ENCODE peak calls at places on chromosomes 13 and 19, in five cellular contexts. One of them, this sample, is unnamed. For H3K4me1, the result is how much of the 10 kb centered on the place peaks cover.

GRCh38 chr13:86986448-86986847 is 684.7 kb upstream of the SLITRK5 start:
- DNase-seq in neural progenitor cell: peak
- DNase-seq in cardiac muscle cell: no peak
- DNase-seq in heart left ventricle: no peak
- DNase-seq in thoracic aorta: no peak
- DNase-seq in this sample: no peak

GRCh38 chr13:27423333-27423732 is 1.1 kb upstream of the GTF3A start:
- DNase-seq in thoracic aorta: no peak
- DNase-seq in heart left ventricle: no peak
- DNase-seq in neural progenitor cell: no peak
- DNase-seq in cardiac muscle cell: no peak
- DNase-seq in this sample: no peak

GRCh38 chr19:3112375-3113099 is 18.4 kb downstream of the GNA11 start:
- DNase-seq in thoracic aorta: no peak
- DNase-seq in neural progenitor cell: no peak
- DNase-seq in heart left ventricle: no peak
- DNase-seq in cardiac muscle cell: no peak
- DNase-seq in this sample: no peak

GRCh38 chr19:5138606-5139594 is 170.0 kb downstream of the KDM4B start:
- DNase-seq in thoracic aorta: no peak
- DNase-seq in neural progenitor cell: no peak
- DNase-seq in cardiac muscle cell: no peak
- DNase-seq in heart left ventricle: peak
- DNase-seq in this sample: no peak

GRCh38 chr19:56947206-56947605 is 106.7 kb upstream of the PEG3 start:
- DNase-seq in neural progenitor cell: no peak
- DNase-seq in cardiac muscle cell: no peak
- DNase-seq in heart left ventricle: no peak
- DNase-seq in thoracic aorta: no peak
- DNase-seq in this sample: no peak

GRCh38 chr13:40662866-40663265 is 3.6 kb downstream of the FOXO1 start:
- DNase-seq in cardiac muscle cell: peak
- DNase-seq in heart left ventricle: no peak
- DNase-seq in neural progenitor cell: peak
- DNase-seq in thoracic aorta: no peak
- DNase-seq in this sample: no peak

GRCh38 chr19:3374369-3375112 is 8.2 kb downstream of the NFIC start:
- DNase-seq in heart left ventricle: peak
- DNase-seq in cardiac muscle cell: no peak
- DNase-seq in thoracic aorta: no peak
- DNase-seq in neural progenitor cell: no peak
- DNase-seq in this sample: no peak

GRCh38 chr13:57629821-57630235 is 1.7 kb upstream of the PCDH17 start:
- DNase-seq in cardiac muscle cell: peak
- DNase-seq in neural progenitor cell: peak
- DNase-seq in thoracic aorta: no peak
- DNase-seq in heart left ventricle: peak
- DNase-seq in this sample: peak

GRCh38 chr19:54558339-54558738 is 15.3 kb upstream of the LILRA2 start:
- DNase-seq in thoracic aorta: no peak
- DNase-seq in cardiac muscle cell: no peak
- DNase-seq in heart left ventricle: no peak
- DNase-seq in neural progenitor cell: no peak
- DNase-seq in this sample: no peak

GRCh38 chr13:37446503-37446902 is 152.1 kb downstream of the POSTN start:
- DNase-seq in neural progenitor cell: no peak
- DNase-seq in heart left ventricle: no peak
- DNase-seq in cardiac muscle cell: peak
- DNase-seq in thoracic aorta: no peak
- DNase-seq in this sample: peak

GRCh38 chr13:64078480-64078936 is 2662.9 kb upstream of the PCDH20 start:
- DNase-seq in thoracic aorta: no peak
- DNase-seq in cardiac muscle cell: no peak
- DNase-seq in heart left ventricle: no peak
- DNase-seq in neural progenitor cell: no peak
- DNase-seq in this sample: no peak

GRCh38 chr19:2274937-2275535 is 6.9 kb downstream of the PEAK3 start:
- DNase-seq in neural progenitor cell: peak
- DNase-seq in heart left ventricle: peak
- DNase-seq in cardiac muscle cell: peak
- DNase-seq in thoracic aorta: no peak
- DNase-seq in this sample: no peak

GRCh38 chr19:1068111-1069001 is 1.4 kb downstream of the ARHGAP45 start:
- DNase-seq in cardiac muscle cell: no peak
- DNase-seq in thoracic aorta: no peak
- DNase-seq in heart left ventricle: peak
- DNase-seq in neural progenitor cell: no peak
- DNase-seq in this sample: peak
- H3K4me3 ChIP-seq in cardiac muscle cell: no peak
- H3K4me3 ChIP-seq in thoracic aorta: peak
- H3K4me3 ChIP-seq in heart left ventricle: peak
- H3K4me3 ChIP-seq in neural progenitor cell: no peak
- H3K4me3 ChIP-seq in this sample: no peak

GRCh38 chr13:97235549-97236206 is 13.5 kb downstream of the MBNL2 start:
- DNase-seq in heart left ventricle: peak
- DNase-seq in cardiac muscle cell: no peak
- DNase-seq in neural progenitor cell: no peak
- DNase-seq in thoracic aorta: no peak
- DNase-seq in this sample: no peak

GRCh38 chr13:97238432-97238831 is 16.3 kb downstream of the MBNL2 start:
- DNase-seq in neural progenitor cell: no peak
- DNase-seq in thoracic aorta: no peak
- DNase-seq in cardiac muscle cell: no peak
- DNase-seq in heart left ventricle: no peak
- DNase-seq in this sample: no peak

GRCh38 chr13:97239306-97239705 is 17.2 kb downstream of the MBNL2 start:
- DNase-seq in cardiac muscle cell: no peak
- DNase-seq in heart left ventricle: no peak
- DNase-seq in thoracic aorta: no peak
- DNase-seq in neural progenitor cell: no peak
- DNase-seq in this sample: no peak

GRCh38 chr13:97238883-97239282 is 16.8 kb downstream of the MBNL2 start:
- DNase-seq in neural progenitor cell: no peak
- DNase-seq in heart left ventricle: no peak
- DNase-seq in thoracic aorta: no peak
- DNase-seq in cardiac muscle cell: no peak
- DNase-seq in this sample: no peak

DNA sequence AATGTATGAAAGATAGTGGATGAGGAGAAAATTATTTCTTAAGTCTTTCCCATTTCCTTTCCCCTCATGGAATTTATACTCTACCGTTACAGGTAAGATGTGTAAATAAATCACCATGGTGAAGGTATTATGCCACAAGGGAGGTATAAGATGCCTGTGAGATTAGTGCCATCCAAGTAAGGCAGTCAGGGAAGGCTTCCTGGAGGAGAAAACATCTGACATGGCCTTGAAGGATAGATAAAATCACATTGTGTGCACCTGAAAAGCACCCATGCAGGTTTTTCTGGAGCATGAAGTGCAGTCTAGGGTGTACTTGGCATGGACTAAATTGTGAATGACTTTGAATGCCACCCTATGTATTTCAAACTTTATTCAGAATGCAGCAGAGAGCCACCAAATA is 15.3 kb downstream of the MBNL2 start:
- DNase-seq in thoracic aorta: no peak
- DNase-seq in cardiac muscle cell: no peak
- DNase-seq in neural progenitor cell: no peak
- DNase-seq in heart left ventricle: no peak
- DNase-seq in this sample: no peak
- H3K4me1 ChIP-seq in thoracic aorta: half or more
- H3K4me1 ChIP-seq in cardiac muscle cell: under half
- H3K4me1 ChIP-seq in neural progenitor cell: under half
- H3K4me1 ChIP-seq in heart left ventricle: half or more
- H3K4me1 ChIP-seq in this sample: under half

DNA sequence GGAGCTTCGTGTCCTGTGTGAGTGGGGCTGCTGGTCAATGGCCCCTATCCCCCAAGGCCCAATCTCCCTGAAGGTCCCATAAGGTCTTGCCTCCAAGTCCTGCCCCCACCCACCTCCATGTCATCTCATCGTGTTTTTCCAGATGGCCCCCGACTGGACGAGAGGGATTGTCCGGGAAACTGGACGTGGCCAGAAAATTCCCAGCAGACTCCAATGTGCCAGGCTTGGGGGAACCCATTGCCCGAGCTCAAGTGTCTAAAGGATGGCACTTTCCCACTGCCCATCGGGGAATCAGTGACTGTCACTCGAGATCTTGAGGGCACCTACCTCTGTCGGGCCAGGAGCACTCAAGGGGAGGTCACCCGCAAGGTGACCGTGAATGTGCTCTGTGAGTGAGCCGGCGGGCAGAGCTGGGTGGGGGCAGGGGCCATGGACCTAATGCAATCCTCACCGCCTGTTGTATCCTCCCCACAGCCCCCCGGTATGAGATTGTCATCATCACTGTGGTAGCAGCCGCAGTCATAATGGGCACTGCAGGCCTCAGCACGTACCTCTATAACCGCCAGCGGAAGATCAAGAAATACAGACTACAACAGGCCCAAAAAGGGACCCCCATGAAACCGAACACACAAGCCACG is 2.0 kb upstream of the ICAM4 start:
- DNase-seq in cardiac muscle cell: no peak
- DNase-seq in neural progenitor cell: no peak
- DNase-seq in heart left ventricle: no peak
- DNase-seq in thoracic aorta: no peak
- DNase-seq in this sample: no peak
- H3K27ac ChIP-seq in cardiac muscle cell: no peak
- H3K27ac ChIP-seq in neural progenitor cell: no peak
- H3K27ac ChIP-seq in heart left ventricle: no peak
- H3K27ac ChIP-seq in thoracic aorta: no peak
- H3K27ac ChIP-seq in this sample: no peak

GRCh38 chr19:8490395-8490760 is 12.1 kb downstream of the PRAM1 start:
- DNase-seq in cardiac muscle cell: no peak
- DNase-seq in thoracic aorta: no peak
- DNase-seq in heart left ventricle: no peak
- DNase-seq in neural progenitor cell: no peak
- DNase-seq in this sample: no peak

GRCh38 chr19:8490873-8491272 is 11.6 kb downstream of the PRAM1 start:
- DNase-seq in neural progenitor cell: no peak
- DNase-seq in cardiac muscle cell: no peak
- DNase-seq in heart left ventricle: no peak
- DNase-seq in thoracic aorta: no peak
- DNase-seq in this sample: no peak

GRCh38 chr19:8498295-8498694 is 4.1 kb downstream of the PRAM1 start:
- DNase-seq in cardiac muscle cell: no peak
- DNase-seq in neural progenitor cell: no peak
- DNase-seq in thoracic aorta: no peak
- DNase-seq in heart left ventricle: no peak
- DNase-seq in this sample: no peak

GRCh38 chr19:8491574-8491973 is 10.9 kb downstream of the PRAM1 start:
- DNase-seq in neural progenitor cell: no peak
- DNase-seq in cardiac muscle cell: no peak
- DNase-seq in thoracic aorta: no peak
- DNase-seq in heart left ventricle: no peak
- DNase-seq in this sample: no peak

GRCh38 chr19:8494158-8494557 is 8.3 kb downstream of the PRAM1 start:
- DNase-seq in neural progenitor cell: no peak
- DNase-seq in thoracic aorta: no peak
- DNase-seq in cardiac muscle cell: no peak
- DNase-seq in heart left ventricle: no peak
- DNase-seq in this sample: no peak
- H3K4me3 ChIP-seq in neural progenitor cell: no peak
- H3K4me3 ChIP-seq in thoracic aorta: no peak
- H3K4me3 ChIP-seq in cardiac muscle cell: no peak
- H3K4me3 ChIP-seq in heart left ventricle: no peak
- H3K4me3 ChIP-seq in this sample: no peak

GRCh38 chr19:45511074-45511473 is 3.8 kb downstream of the VASP start:
- DNase-seq in thoracic aorta: no peak
- DNase-seq in cardiac muscle cell: no peak
- DNase-seq in heart left ventricle: no peak
- DNase-seq in neural progenitor cell: no peak
- DNase-seq in this sample: no peak
- H3K4me1 ChIP-seq in thoracic aorta: half or more
- H3K4me1 ChIP-seq in cardiac muscle cell: under half
- H3K4me1 ChIP-seq in heart left ventricle: half or more
- H3K4me1 ChIP-seq in neural progenitor cell: under half
- H3K4me1 ChIP-seq in this sample: under half

GRCh38 chr13:106917673-106918652 is 350.0 kb upstream of the ARGLU1 start:
- DNase-seq in heart left ventricle: peak
- DNase-seq in thoracic aorta: peak
- DNase-seq in cardiac muscle cell: peak
- DNase-seq in neural progenitor cell: peak
- DNase-seq in this sample: no peak
- H3K27ac ChIP-seq in heart left ventricle: peak
- H3K27ac ChIP-seq in thoracic aorta: peak
- H3K27ac ChIP-seq in cardiac muscle cell: no peak
- H3K27ac ChIP-seq in neural progenitor cell: peak
- H3K27ac ChIP-seq in this sample: no peak

GRCh38 chr13:100184095-100184494 is 95.2 kb downstream of the PCCA start:
- DNase-seq in cardiac muscle cell: no peak
- DNase-seq in heart left ventricle: no peak
- DNase-seq in thoracic aorta: no peak
- DNase-seq in neural progenitor cell: no peak
- DNase-seq in this sample: no peak
- H3K4me3 ChIP-seq in cardiac muscle cell: no peak
- H3K4me3 ChIP-seq in heart left ventricle: no peak
- H3K4me3 ChIP-seq in thoracic aorta: no peak
- H3K4me3 ChIP-seq in neural progenitor cell: no peak
- H3K4me3 ChIP-seq in this sample: no peak

GRCh38 chr13:45219938-45220375 is 19.1 kb upstream of the KCTD4 start:
- DNase-seq in cardiac muscle cell: no peak
- DNase-seq in heart left ventricle: no peak
- DNase-seq in neural progenitor cell: no peak
- DNase-seq in thoracic aorta: no peak
- DNase-seq in this sample: no peak
- H3K4me1 ChIP-seq in cardiac muscle cell: under half
- H3K4me1 ChIP-seq in heart left ventricle: under half
- H3K4me1 ChIP-seq in neural progenitor cell: under half
- H3K4me1 ChIP-seq in thoracic aorta: under half
- H3K4me1 ChIP-seq in this sample: under half

GRCh38 chr13:112587359-112587766 is 590 bp downstream of the TUBGCP3 start:
- DNase-seq in cardiac muscle cell: peak
- DNase-seq in thoracic aorta: peak
- DNase-seq in heart left ventricle: peak
- DNase-seq in neural progenitor cell: peak
- DNase-seq in this sample: no peak

GRCh38 chr13:112588490-112589297 is 741 bp upstream of the TUBGCP3 start:
- DNase-seq in heart left ventricle: no peak
- DNase-seq in thoracic aorta: no peak
- DNase-seq in neural progenitor cell: no peak
- DNase-seq in cardiac muscle cell: no peak
- DNase-seq in this sample: no peak

GRCh38 chr13:112583592-112584277 is 4.2 kb downstream of the TUBGCP3 start:
- DNase-seq in cardiac muscle cell: no peak
- DNase-seq in thoracic aorta: no peak
- DNase-seq in heart left ventricle: peak
- DNase-seq in neural progenitor cell: no peak
- DNase-seq in this sample: no peak

GRCh38 chr13:112587767-112588489 is at the start of gene TUBGCP3:
- DNase-seq in neural progenitor cell: peak
- DNase-seq in cardiac muscle cell: peak
- DNase-seq in thoracic aorta: peak
- DNase-seq in heart left ventricle: peak
- DNase-seq in this sample: peak

GRCh38 chr13:112586334-112586733 is 1.6 kb downstream of the TUBGCP3 start:
- DNase-seq in neural progenitor cell: no peak
- DNase-seq in heart left ventricle: no peak
- DNase-seq in cardiac muscle cell: no peak
- DNase-seq in thoracic aorta: no peak
- DNase-seq in this sample: no peak
- H3K27ac ChIP-seq in neural progenitor cell: no peak
- H3K27ac ChIP-seq in heart left ventricle: no peak
- H3K27ac ChIP-seq in cardiac muscle cell: no peak
- H3K27ac ChIP-seq in thoracic aorta: no peak
- H3K27ac ChIP-seq in this sample: no peak

This sample was measured in RWPE2.